ENCODE peak calls at places on chromosomes 11 and 22, in six cellular contexts. F is ELR, Y is neuronal stem cell, N is NCI-H1105, M is ascending aorta, J is pons. A is an unnamed sample.
A peak's percentile ranks its signal among the peaks of the same experiment; 100 is the strongest.

GRCh38 chr11:12164061-12165014 is 53.9 kb downstream of the MICAL2 start:
- DNase-seq in N (no peak), J (peak; percentile 85), Y (no peak), M (peak; percentile 74), F (peak; percentile 95), A (peak; percentile 83)

GRCh38 chr11:13343067-13343466 is 65.5 kb downstream of the BMAL1 start:
- DNase-seq in J (no peak), M (peak; percentile 31), Y (no peak), F (no peak), N (no peak), A (no peak)

GRCh38 chr22:44116755-44117684 is 63.7 kb upstream of the PARVG start:
- DNase-seq in M (no peak), N (no peak), J (no peak), F (no peak), Y (no peak), A (no peak)

GRCh38 chr11:110433393-110434333 is 3.9 kb downstream of the FDX1 start:
- DNase-seq in M (no peak), J (peak; percentile 65), F (peak; percentile 61), N (no peak), Y (no peak), A (no peak)

GRCh38 chr11:71504526-71504925 is 22.5 kb upstream of the KRTAP5-7 start:
- DNase-seq in N (peak; percentile 8), F (no peak), J (no peak), M (peak; percentile 55), Y (peak; percentile 29), A (no peak)

GRCh38 chr11:46363455-46363920 is 16.2 kb downstream of the DGKZ start:
- DNase-seq in M (no peak), J (peak; percentile 93), N (no peak), Y (no peak), F (peak; percentile 79), A (peak; percentile 74)

GRCh38 chr11:63901660-63902059 is 15.3 kb downstream of the RCOR2 start:
- DNase-seq in M (no peak), J (no peak), F (peak; percentile 46), N (no peak), Y (no peak), A (peak; percentile 58)

GRCh38 chr22:42026705-42027104 is 28.1 kb downstream of the WBP2NL start:
- DNase-seq in N (no peak), M (no peak), F (no peak), J (no peak), Y (no peak), A (no peak)

GRCh38 chr11:108624196-108624925 is 30.8 kb upstream of the EXPH5 start:
- DNase-seq in Y (no peak), M (no peak), J (no peak), F (no peak), N (no peak), A (no peak)

GRCh38 chr11:32333335-32333991 is 101.9 kb downstream of the WT1 start:
- DNase-seq in M (peak; percentile 67), Y (peak; percentile 51), N (no peak), J (peak; percentile 42), F (peak; percentile 51), A (peak; percentile 32)

GRCh38 chr22:20553947-20554741 is 46.7 kb downstream of the MED15 start:
- DNase-seq in J (no peak), M (no peak), Y (no peak), N (no peak), F (no peak), A (no peak)

GRCh38 chr11:134119094-134119493 is 50.2 kb downstream of the JAM3 start:
- DNase-seq in N (no peak), M (no peak), Y (no peak), J (no peak), F (peak; percentile 79), A (peak; percentile 58)

GRCh38 chr11:82356316-82356715 is 377.3 kb downstream of the FAM181B start:
- DNase-seq in Y (no peak), M (no peak), F (no peak), N (no peak), J (no peak), A (no peak)

GRCh38 chr22:38738475-38739070 is 17.2 kb downstream of the SUN2 start:
- DNase-seq in J (no peak), M (no peak), N (no peak), F (no peak), Y (no peak), A (no peak)

GRCh38 chr22:17411213-17411612 is 42.0 kb downstream of the CECR2 start:
- DNase-seq in F (no peak), M (no peak), J (peak; percentile 78), Y (no peak), N (no peak), A (no peak)

GRCh38 chr11:117438371-117439000 is 110.8 kb downstream of the CEP164 start:
- DNase-seq in Y (no peak), F (peak; percentile 16), N (no peak), J (no peak), M (no peak), A (no peak)

GRCh38 chr11:26943636-26944035 is 50.3 kb upstream of the FIBIN start:
- DNase-seq in Y (no peak), F (no peak), N (no peak), J (no peak), M (no peak), A (no peak)

GRCh38 chr11:16820324-16821092 is 82.1 kb downstream of the C11orf58 start:
- DNase-seq in F (peak; percentile 63), Y (peak; percentile 71), M (peak; percentile 91), N (peak; percentile 38), J (peak; percentile 82), A (peak; percentile 87)

GRCh38 chr22:35923026-35923425 is 105.6 kb downstream of the RBFOX2 start:
- DNase-seq in N (no peak), Y (no peak), F (no peak), M (no peak), J (no peak), A (no peak)

GRCh38 chr11:111635706-111636045 is 33.4 kb downstream of the SIK2 start:
- DNase-seq in N (peak; percentile 64), J (peak; percentile 84), Y (no peak), M (no peak), F (peak; percentile 45), A (peak; percentile 49)

GRCh38 chr11:64019106-64020031 is 16.4 kb upstream of the FLRT1 start:
- DNase-seq in J (no peak), M (no peak), N (no peak), Y (no peak), F (no peak), A (no peak)

GRCh38 chr11:35337919-35338316 is 81.4 kb downstream of the SLC1A2 start:
- DNase-seq in J (no peak), M (no peak), F (no peak), Y (no peak), N (no peak), A (no peak)

GRCh38 chr11:115500547-115501503 is 3.4 kb downstream of the CADM1 start:
- DNase-seq in Y (peak; percentile 3), J (peak; percentile 99), F (no peak), N (peak; percentile 80), M (no peak), A (no peak)

GRCh38 chr22:27718186-27719032 is 83.1 kb downstream of the MN1 start:
- DNase-seq in Y (no peak), F (peak; percentile 96), M (peak; percentile 89), J (no peak), N (no peak), A (peak; percentile 98)

GRCh38 chr11:5689551-5689983 is at the start of gene TRIM22:
- DNase-seq in M (peak; percentile 69), N (no peak), F (peak; percentile 47), Y (no peak), J (peak; percentile 83), A (peak; percentile 18)

GRCh38 chr11:11243790-11244469 is 109.1 kb downstream of the CSNK2A3 start:
- DNase-seq in Y (peak; percentile 68), N (peak; percentile 54), F (peak; percentile 9), J (no peak), M (peak; percentile 72), A (no peak)

GRCh38 chr11:62796281-62796680 is 4.5 kb upstream of the TMEM223 start:
- DNase-seq in Y (no peak), N (no peak), F (no peak), J (no peak), M (no peak), A (no peak)

GRCh38 chr11:116691779-116692178 is 81.0 kb downstream of the BUD13 start:
- DNase-seq in M (peak; percentile 56), Y (peak; percentile 56), N (peak; percentile 65), F (peak; percentile 57), J (no peak), A (peak; percentile 9)

GRCh38 chr22:40709752-40710413 is 30.6 kb downstream of the MCHR1 start:
- DNase-seq in J (peak; percentile 9), N (no peak), F (no peak), M (no peak), Y (no peak), A (peak; percentile 50)

A was measured in foreskin fibroblast.